ENCODE peak calls at places on chromosomes 7 and 10, in four cellular contexts. K is A549, G is tibial artery, Y is IMR-90. X is an unnamed sample.

GRCh38 chr10:7410800-7411670 is at the start of gene SFMBT2:
- DNase-seq in K (peak), G (peak), Y (peak), X (peak)

GRCh38 chr10:3850999-3851937 is 66.3 kb upstream of the KLF6 start:
- DNase-seq in Y (peak), K (peak), G (peak), X (peak)

GRCh38 chr7:7738622-7739021 is 20.2 kb upstream of the RPA3 start:
- DNase-seq in K (no peak), Y (no peak), G (no peak), X (no peak)

GRCh38 chr7:24504040-24504439 is 69.2 kb upstream of the PALS2 start:
- DNase-seq in Y (no peak), G (no peak), K (no peak), X (no peak)

GRCh38 chr10:77296534-77297369 is 340.9 kb downstream of the KCNMA1 start:
- DNase-seq in K (peak), Y (no peak), G (no peak), X (no peak)

GRCh38 chr7:140402178-140402835 is 1.6 kb upstream of the RAB19 start:
- DNase-seq in Y (peak), G (no peak), K (no peak), X (peak)

GRCh38 chr7:47782792-47783191 is 165.5 kb downstream of the PKD1L1 start:
- DNase-seq in Y (no peak), G (no peak), K (no peak), X (no peak)

GRCh38 chr7:87480386-87480785 is 4.9 kb upstream of the ABCB4 start:
- DNase-seq in Y (no peak), K (no peak), G (no peak), X (no peak)

GRCh38 chr7:116153050-116153449 is 57.3 kb upstream of the TES start:
- DNase-seq in Y (no peak), G (no peak), K (no peak), X (no peak)
- H3K4me3 ChIP-seq in Y (no peak), G (no peak), K (no peak), X (no peak)

GRCh38 chr7:17086403-17086802 is 204.6 kb upstream of the AGR3 start:
- DNase-seq in Y (no peak), K (no peak), G (no peak), X (no peak)
- TF ChIP-seq CTCF in Y (no peak), K (no peak), G (no peak), X (no peak)

GRCh38 chr7:106855540-106856132 is 9.4 kb upstream of the PIK3CG start:
- DNase-seq in G (no peak), K (no peak), Y (no peak), X (no peak)
- H3K4me3 ChIP-seq in G (no peak), K (no peak), Y (no peak), X (no peak)

DNA sequence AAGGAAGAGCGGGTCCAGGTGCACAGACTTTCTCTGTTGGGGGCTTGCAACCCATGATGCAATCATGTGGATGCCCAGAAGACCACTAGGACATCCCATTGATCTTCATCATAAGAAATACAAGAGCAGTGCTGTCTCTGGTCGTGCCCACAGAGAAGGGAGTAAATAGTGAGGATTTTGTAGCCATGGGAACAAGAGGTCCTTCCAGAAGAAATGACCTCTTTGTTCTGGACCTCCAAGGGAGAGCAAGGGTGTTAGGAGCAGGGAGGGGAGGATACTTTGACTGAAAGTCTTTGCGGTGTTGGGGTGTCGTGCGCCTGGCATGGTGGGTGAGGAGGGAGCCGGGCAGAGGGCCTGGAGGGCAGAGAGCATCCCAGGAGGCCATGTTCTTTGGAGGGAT is 55.0 kb upstream of the EN2 start:
- DNase-seq in G (no peak), K (no peak), Y (no peak), X (no peak)
- TF ChIP-seq CTCF in G (no peak), K (no peak), Y (no peak), X (no peak)

GRCh38 chr7:25862993-25863726 is 288.8 kb upstream of the NFE2L3 start:
- DNase-seq in Y (no peak), G (no peak), K (no peak), X (no peak)
- H3K4me3 ChIP-seq in Y (no peak), G (peak), K (peak), X (no peak)

GRCh38 chr7:117172283-117172682 is 150.6 kb downstream of the WNT2 start:
- DNase-seq in G (no peak), Y (peak), K (no peak), X (no peak)

GRCh38 chr7:117176311-117176710 is 146.5 kb downstream of the WNT2 start:
- DNase-seq in Y (no peak), G (no peak), K (no peak), X (no peak)

GRCh38 chr7:117173001-117173400 is 149.9 kb downstream of the WNT2 start:
- DNase-seq in Y (no peak), G (no peak), K (no peak), X (no peak)

GRCh38 chr7:117169907-117170306 is 153.0 kb downstream of the WNT2 start:
- DNase-seq in K (peak), Y (no peak), G (no peak), X (peak)

GRCh38 chr7:117171106-117171505 is 151.8 kb downstream of the WNT2 start:
- DNase-seq in Y (no peak), G (no peak), K (peak), X (no peak)
- TF ChIP-seq CTCF in Y (no peak), G (no peak), K (no peak), X (no peak)

X was measured in cardiac fibroblast.